ENCODE peak calls at places on chromosomes 12 and 14, in five cellular contexts. N is heart left ventricle, L is aorta, K is A673, J is astrocyte. F is an unnamed sample. For H3K36me3, the result is how much of the 10 kb centered on the place peaks cover.

GRCh38 chr12:599756-600155 is 63.5 kb downstream of the NINJ2 start:
- DNase-seq in N (no peak), L (no peak), K (no peak), J (no peak), F (no peak)

GRCh38 chr14:32594766-32595165 is 265.7 kb downstream of the AKAP6 start:
- DNase-seq in N (no peak), L (no peak), K (no peak), J (peak), F (no peak)

GRCh38 chr12:6919588-6919987 is 5.2 kb downstream of the ENO2 start:
- DNase-seq in N (no peak), L (peak), K (no peak), J (no peak), F (no peak)

GRCh38 chr12:127162307-127162706 is 1104.7 kb upstream of the TMEM132C start:
- DNase-seq in N (no peak), L (no peak), K (no peak), J (no peak), F (no peak)

GRCh38 chr14:32404784-32405573 is 75.9 kb downstream of the AKAP6 start:
- DNase-seq in N (peak), L (no peak), K (no peak), J (no peak), F (no peak)

GRCh38 chr12:98358144-98358543 is 157.2 kb upstream of the TMPO start:
- DNase-seq in N (no peak), L (no peak), K (no peak), J (no peak), F (no peak)

GRCh38 chr14:72588521-72588920 is 305.4 kb downstream of the DPF3 start:
- DNase-seq in N (no peak), L (no peak), K (no peak), J (no peak), F (no peak)

GRCh38 chr14:87066221-87066817 is 926.7 kb downstream of the GALC start:
- DNase-seq in N (no peak), L (no peak), K (peak), J (no peak), F (peak)

GRCh38 chr14:35827678-35828472 is 1.7 kb downstream of the BRMS1L start:
- DNase-seq in N (no peak), L (no peak), K (no peak), J (no peak), F (no peak)

GRCh38 chr14:49893309-49894213 is 679 bp downstream of the ARF6 start:
- DNase-seq in N (peak), L (peak), K (no peak), J (no peak), F (peak)

GRCh38 chr12:102480401-102480800 is at the start of gene IGF1:
- DNase-seq in N (no peak), L (no peak), K (peak), J (peak), F (no peak)

GRCh38 chr12:58529114-58529665 is 391.1 kb downstream of the LRIG3 start:
- DNase-seq in N (no peak), L (no peak), K (peak), J (peak), F (peak)

GRCh38 chr14:56224691-56225681 is 106.8 kb downstream of the PELI2 start:
- DNase-seq in N (no peak), L (no peak), K (peak), J (no peak), F (no peak)

GRCh38 chr14:51224551-51224950 is 15.5 kb upstream of the TMX1 start:
- DNase-seq in N (no peak), L (no peak), K (no peak), J (peak), F (peak)

GRCh38 chr12:125755512-125755911 is 690.3 kb downstream of the AACS start:
- DNase-seq in N (no peak), L (no peak), K (no peak), J (no peak), F (no peak)

GRCh38 chr12:75834591-75834990 is 197.0 kb downstream of the PHLDA1 start:
- DNase-seq in N (no peak), L (no peak), K (no peak), J (peak), F (no peak)

GRCh38 chr12:109477963-109478315 is 505 bp downstream of the UBE3B start:
- DNase-seq in N (no peak), L (no peak), K (no peak), J (no peak), F (no peak)

GRCh38 chr12:68530965-68531364 is 79.7 kb upstream of the RAP1B start:
- DNase-seq in N (peak), L (no peak), K (peak), J (peak), F (peak)

GRCh38 chr12:46217686-46218508 is 50.9 kb downstream of the SLC38A1 start:
- DNase-seq in N (no peak), L (no peak), K (no peak), J (no peak), F (no peak)

GRCh38 chr14:93317836-93318807 is 14.7 kb downstream of the BTBD7 start:
- DNase-seq in N (no peak), L (no peak), K (peak), J (peak), F (no peak)

GRCh38 chr12:94805749-94806148 is 155.4 kb upstream of the TMCC3 start:
- DNase-seq in N (no peak), L (no peak), K (peak), J (peak), F (no peak)

GRCh38 chr14:93481758-93482157 is 51.0 kb downstream of the UNC79 start:
- DNase-seq in N (no peak), L (no peak), K (peak), J (no peak), F (no peak)

GRCh38 chr12:68477256-68477655 is 133.4 kb upstream of the RAP1B start:
- DNase-seq in N (no peak), L (no peak), K (no peak), J (peak), F (no peak)

GRCh38 chr14:24411468-24412454 is 13.0 kb downstream of the NYNRIN start:
- DNase-seq in N (no peak), L (no peak), K (peak), J (peak), F (no peak)

GRCh38 chr14:74978416-74978947 is 23.1 kb upstream of the PGF start:
- DNase-seq in N (no peak), L (peak), K (peak), J (no peak), F (no peak)

GRCh38 chr14:69586420-69586819 is 11.7 kb upstream of the CCDC177 start:
- DNase-seq in N (no peak), L (no peak), K (no peak), J (no peak), F (no peak)

GRCh38 chr12:89893972-89894706 is 185.5 kb upstream of the ATP2B1 start:
- DNase-seq in N (no peak), L (no peak), K (no peak), J (peak), F (no peak)

GRCh38 chr14:76546426-76547221 is 170.7 kb downstream of the ESRRB start:
- DNase-seq in N (no peak), L (no peak), K (peak), J (no peak), F (no peak)

GRCh38 chr12:30438526-30439120 is 257.0 kb downstream of the IPO8 start:
- DNase-seq in N (no peak), L (no peak), K (no peak), J (no peak), F (no peak)

DNA sequence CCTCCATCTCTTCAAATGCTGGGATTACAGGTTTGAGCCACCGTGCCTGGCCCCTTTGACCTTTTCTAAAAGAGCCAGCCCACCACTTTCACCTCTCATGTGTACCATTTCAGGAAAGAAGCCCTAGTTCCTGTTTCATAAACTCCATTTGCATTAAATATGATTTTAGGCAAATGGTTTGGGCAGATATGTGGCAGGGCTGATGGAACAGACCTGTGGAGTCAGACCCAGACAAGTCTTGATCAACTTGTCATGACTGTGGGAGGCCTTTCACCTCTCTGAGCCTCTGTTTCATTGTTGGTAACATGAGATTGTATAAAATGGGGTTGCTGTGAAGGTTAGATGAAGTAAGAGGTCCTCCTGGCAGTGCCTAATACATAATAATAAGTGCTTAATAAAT is 5.2 kb upstream of the MAP3K9 start:
- DNase-seq in N (no peak), L (no peak), K (no peak), J (no peak), F (no peak)
- H3K4me3 ChIP-seq in N (no peak), L (no peak), K (no peak), J (no peak), F (no peak)

GRCh38 chr12:124654666-124655316 is 87.4 kb upstream of the NCOR2 start:
- DNase-seq in N (peak), L (peak), K (no peak), J (no peak), F (no peak)
- H3K36me3 ChIP-seq in N (under half), L (under half), K (under half), J (under half), F (under half)

GRCh38 chr12:50929831-50930230 is 22.5 kb upstream of the HIGD1C start:
- DNase-seq in N (no peak), L (no peak), K (no peak), J (no peak), F (no peak)
- H3K4me3 ChIP-seq in N (no peak), L (no peak), K (no peak), J (no peak), F (no peak)

DNA sequence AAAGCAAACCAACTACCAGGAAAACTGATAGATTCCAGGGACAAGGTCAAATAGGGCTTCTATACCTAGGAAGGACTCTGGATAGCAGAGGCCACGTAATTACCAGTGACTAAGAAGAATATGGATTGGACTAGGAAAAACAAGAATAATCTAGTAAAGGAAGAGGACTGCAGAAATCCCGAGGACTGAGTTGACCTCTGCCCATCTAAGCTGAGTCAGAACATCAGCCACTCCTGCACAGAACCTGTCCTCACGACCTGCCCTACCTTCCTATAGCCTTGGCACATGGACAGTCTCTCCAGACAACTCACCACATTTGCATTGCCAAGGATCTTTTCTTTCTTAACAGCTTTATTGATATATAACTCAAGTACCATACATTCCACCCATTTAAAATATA is 2.3 kb downstream of the OR6J1 start:
- DNase-seq in N (no peak), L (no peak), K (no peak), J (no peak), F (no peak)
- H3K36me3 ChIP-seq in N (under half), L (under half), K (under half), J (under half), F (under half)

DNA sequence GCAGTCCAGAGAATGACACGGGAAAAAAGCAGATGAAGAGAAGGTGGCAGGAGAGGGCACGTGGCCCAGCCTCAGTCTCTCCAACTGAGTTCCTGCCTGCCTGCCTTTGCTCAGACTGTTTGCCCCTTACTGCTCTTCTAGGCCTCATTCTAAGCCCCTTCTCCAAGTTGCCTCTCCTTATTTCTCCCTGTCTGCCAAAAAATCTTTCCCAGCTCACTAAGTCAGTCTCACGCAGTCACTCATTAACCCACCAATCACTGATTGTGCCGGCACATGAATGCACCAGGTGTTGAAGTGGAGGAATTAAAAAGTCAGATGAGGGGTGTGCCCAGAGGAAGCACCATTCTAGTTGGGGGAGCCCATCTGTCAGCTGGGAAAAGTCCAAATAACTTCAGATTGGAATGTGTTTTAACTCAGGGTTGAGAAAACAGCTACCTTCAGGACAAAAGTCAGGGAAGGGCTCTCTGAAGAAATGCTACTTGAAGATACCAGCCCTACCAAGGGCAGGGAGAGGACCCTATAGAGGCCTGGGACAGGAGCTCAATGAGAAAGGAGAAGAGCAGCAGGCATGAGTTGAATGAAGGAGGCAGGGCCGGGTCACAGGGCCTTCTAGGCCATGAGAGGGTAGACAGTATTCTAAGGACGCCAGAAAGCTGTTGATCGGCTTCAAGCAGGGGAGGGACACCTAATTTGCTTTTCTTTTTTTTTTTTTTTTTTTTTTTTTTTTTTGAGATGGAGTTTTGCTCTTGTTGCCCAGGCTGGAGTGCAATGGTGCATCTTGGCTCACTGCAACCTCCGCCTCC is 40.9 kb downstream of the DAD1 start:
- DNase-seq in N (no peak), L (no peak), K (no peak), J (no peak), F (no peak)
- H3K4me3 ChIP-seq in N (no peak), L (no peak), K (no peak), J (no peak), F (no peak)

DNA sequence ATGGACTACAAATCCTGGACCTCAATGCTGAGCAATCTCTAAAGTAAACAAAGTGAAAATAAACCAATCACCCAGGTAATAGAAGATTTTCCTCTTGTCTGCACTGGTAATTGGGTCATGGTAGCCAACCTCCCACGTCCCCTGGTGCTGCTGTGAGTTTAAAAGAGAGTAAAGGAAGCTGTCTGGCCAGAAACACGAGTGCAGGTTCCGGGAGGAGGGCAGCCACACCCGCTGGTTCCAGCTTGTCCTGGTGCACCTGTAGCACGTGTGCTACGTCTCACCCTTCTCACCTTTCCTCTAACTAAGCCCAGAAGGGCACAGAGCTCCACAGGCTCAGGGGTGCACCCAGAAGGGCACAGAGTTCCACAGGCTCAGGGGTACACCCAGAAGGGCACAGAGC is 5.4 kb downstream of the CRACR2A start:
- DNase-seq in N (no peak), L (no peak), K (no peak), J (no peak), F (no peak)
- H3K36me3 ChIP-seq in N (under half), L (under half), K (under half), J (under half), F (under half)

GRCh38 chr14:54489318-54489683 is 521 bp upstream of the GMFB start:
- DNase-seq in N (no peak), L (no peak), K (no peak), J (no peak), F (no peak)
- H3K4me3 ChIP-seq in N (peak), L (no peak), K (peak), J (peak), F (peak)

GRCh38 chr12:132795847-132796246 is 32.8 kb downstream of the GOLGA3 start:
- DNase-seq in N (no peak), L (no peak), K (no peak), J (no peak), F (no peak)
- H3K36me3 ChIP-seq in N (under half), L (under half), K (half or more), J (half or more), F (half or more)

GRCh38 chr12:53201639-53202038 is 5.4 kb downstream of the ITGB7 start:
- DNase-seq in N (no peak), L (no peak), K (no peak), J (no peak), F (no peak)
- H3K4me3 ChIP-seq in N (no peak), L (no peak), K (no peak), J (no peak), F (no peak)

GRCh38 chr12:118025168-118025567 is 8.7 kb downstream of the RFC5 start:
- DNase-seq in N (no peak), L (no peak), K (no peak), J (no peak), F (no peak)
- H3K36me3 ChIP-seq in N (under half), L (under half), K (half or more), J (under half), F (half or more)

F was measured in MG63.